ENCODE peak calls at places on chromosomes 16 and 17, in five cellular contexts. I is CD8-positive, alpha-beta T cell; Q is Caco-2; X is stomach; U is WTC11. O is an unnamed sample.

GRCh38 chr16:77946834-77947233 is 75.5 kb upstream of the CLEC3A start:
- DNase-seq in I (no peak), Q (peak), X (no peak), U (no peak), O (no peak)

GRCh38 chr16:87661561-87661960 is 59.3 kb downstream of the JPH3 start:
- DNase-seq in I (peak), Q (peak), X (no peak), U (peak), O (peak)

GRCh38 chr16:12155235-12155634 is 178.7 kb downstream of the SNX29 start:
- DNase-seq in I (no peak), Q (no peak), X (no peak), U (no peak), O (no peak)

GRCh38 chr16:9607512-9608230 is 516.2 kb downstream of the HAPSTR1 start:
- DNase-seq in I (no peak), Q (no peak), X (no peak), U (no peak), O (no peak)

GRCh38 chr16:83887564-83887963 is 11.4 kb upstream of the MLYCD start:
- DNase-seq in I (no peak), Q (no peak), X (no peak), U (no peak), O (no peak)

GRCh38 chr16:6483634-6484033 is 849.0 kb upstream of the RBFOX1 start:
- DNase-seq in I (no peak), Q (no peak), X (no peak), U (no peak), O (peak)

GRCh38 chr16:47644166-47644565 is 183.0 kb downstream of the PHKB start:
- DNase-seq in I (no peak), Q (no peak), X (peak), U (no peak), O (no peak)

GRCh38 chr16:12318661-12319463 is 342.3 kb downstream of the SNX29 start:
- DNase-seq in I (no peak), Q (no peak), X (no peak), U (no peak), O (no peak)

GRCh38 chr17:17837380-17837821 is 615 bp upstream of the SREBF1 start:
- DNase-seq in I (no peak), Q (peak), X (no peak), U (no peak), O (no peak)

GRCh38 chr17:17837966-17838962 is 1.5 kb upstream of the SREBF1 start:
- DNase-seq in I (no peak), Q (peak), X (no peak), U (peak), O (peak)

GRCh38 chr17:17836250-17836817 is 452 bp downstream of the SREBF1 start:
- DNase-seq in I (peak), Q (peak), X (peak), U (peak), O (peak)

GRCh38 chr17:17835415-17836249 is 1.2 kb downstream of the SREBF1 start:
- DNase-seq in I (no peak), Q (no peak), X (no peak), U (no peak), O (no peak)

GRCh38 chr17:17836818-17837379 is at the start of gene SREBF1:
- DNase-seq in I (peak), Q (peak), X (peak), U (peak), O (peak)
- TF ChIP-seq CTCF in I (no peak), Q (no peak), X (no peak), U (no peak), O (no peak)

DNA sequence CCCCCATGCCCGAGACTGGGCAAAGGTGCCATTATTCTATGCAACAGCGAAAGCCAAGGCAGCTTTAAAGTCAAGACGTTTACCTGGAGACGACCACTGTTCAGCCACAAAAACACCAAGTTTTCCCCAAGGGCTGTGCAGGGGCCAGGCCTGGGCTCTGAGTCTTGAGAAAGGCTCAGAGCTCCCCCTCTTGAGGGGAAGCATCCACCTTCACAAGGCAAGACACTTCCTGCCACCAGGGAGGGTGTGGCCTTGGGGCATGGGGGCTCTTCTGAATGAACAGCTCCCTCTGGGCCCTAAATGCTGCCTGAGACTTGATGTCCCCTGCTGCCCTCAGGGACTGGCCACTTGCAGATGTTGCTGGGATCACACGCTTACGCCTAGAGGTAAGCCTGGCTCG is 26.5 kb downstream of the PDIA2 start:
- DNase-seq in I (no peak), Q (no peak), X (no peak), U (no peak), O (no peak)
- TF ChIP-seq CTCF in I (no peak), Q (no peak), X (no peak), U (no peak), O (no peak)

GRCh38 chr17:57327176-57327970 is 71.0 kb downstream of the MSI2 start:
- DNase-seq in I (no peak), Q (no peak), X (no peak), U (no peak), O (no peak)

GRCh38 chr17:57326348-57326747 is 70.0 kb downstream of the MSI2 start:
- DNase-seq in I (no peak), Q (no peak), X (no peak), U (no peak), O (no peak)

GRCh38 chr17:57328109-57328882 is 72.0 kb downstream of the MSI2 start:
- DNase-seq in I (no peak), Q (no peak), X (no peak), U (no peak), O (no peak)

GRCh38 chr17:57324646-57325045 is 68.3 kb downstream of the MSI2 start:
- DNase-seq in I (no peak), Q (no peak), X (no peak), U (no peak), O (no peak)

DNA sequence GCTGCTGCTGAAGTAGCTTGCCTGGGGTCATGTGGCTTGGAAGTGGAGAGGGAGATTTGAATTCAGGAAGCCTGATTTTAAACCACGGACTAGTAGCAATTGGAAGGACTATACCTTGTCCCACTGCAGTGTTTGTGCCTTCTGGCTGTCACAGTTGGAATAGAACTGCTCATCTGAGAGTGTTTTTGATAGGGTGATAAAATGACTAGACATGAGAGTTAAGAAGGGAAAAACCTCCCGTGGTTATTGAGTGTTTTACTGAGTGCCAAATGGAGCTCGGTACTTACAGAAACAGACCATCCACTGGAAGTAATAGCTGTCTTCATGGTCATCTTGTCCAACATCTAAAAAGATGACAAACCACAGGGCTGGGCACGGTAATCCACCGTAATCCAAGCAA is 70.4 kb downstream of the MSI2 start:
- DNase-seq in I (no peak), Q (no peak), X (no peak), U (no peak), O (no peak)
- TF ChIP-seq CTCF in I (no peak), Q (no peak), X (no peak), U (no peak), O (no peak)

DNA sequence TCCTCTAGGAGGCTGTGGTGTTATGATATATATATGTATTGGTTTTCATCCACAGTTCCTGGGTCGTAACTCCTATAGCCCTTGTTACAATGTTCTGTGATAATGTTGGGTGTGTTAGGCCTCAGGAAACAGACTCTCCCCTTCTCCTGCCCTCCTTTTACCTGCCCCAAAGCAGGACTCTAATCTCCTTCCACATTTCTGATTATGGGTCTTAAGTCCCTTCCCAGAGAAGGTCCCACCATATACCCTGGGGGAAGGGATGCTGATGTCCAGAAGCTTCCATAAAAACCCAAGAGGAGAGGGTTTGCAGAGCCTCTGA is 450 bp upstream of the C1QBP start:
- DNase-seq in I (no peak), Q (no peak), X (no peak), U (no peak), O (no peak)
- TF ChIP-seq CTCF in I (peak), Q (no peak), X (peak), U (no peak), O (no peak)

GRCh38 chr17:4947010-4947410 is 1.3 kb downstream of the PFN1 start:
- DNase-seq in I (no peak), Q (no peak), X (no peak), U (no peak), O (no peak)

GRCh38 chr17:4948166-4948996 is at the start of gene PFN1:
- DNase-seq in I (peak), Q (peak), X (peak), U (peak), O (peak)

GRCh38 chr17:4948997-4949320 is 629 bp upstream of the PFN1 start:
- DNase-seq in I (peak), Q (peak), X (peak), U (peak), O (peak)

GRCh38 chr17:4946312-4946976 is 1.9 kb downstream of the PFN1 start:
- DNase-seq in I (no peak), Q (no peak), X (no peak), U (no peak), O (no peak)

DNA sequence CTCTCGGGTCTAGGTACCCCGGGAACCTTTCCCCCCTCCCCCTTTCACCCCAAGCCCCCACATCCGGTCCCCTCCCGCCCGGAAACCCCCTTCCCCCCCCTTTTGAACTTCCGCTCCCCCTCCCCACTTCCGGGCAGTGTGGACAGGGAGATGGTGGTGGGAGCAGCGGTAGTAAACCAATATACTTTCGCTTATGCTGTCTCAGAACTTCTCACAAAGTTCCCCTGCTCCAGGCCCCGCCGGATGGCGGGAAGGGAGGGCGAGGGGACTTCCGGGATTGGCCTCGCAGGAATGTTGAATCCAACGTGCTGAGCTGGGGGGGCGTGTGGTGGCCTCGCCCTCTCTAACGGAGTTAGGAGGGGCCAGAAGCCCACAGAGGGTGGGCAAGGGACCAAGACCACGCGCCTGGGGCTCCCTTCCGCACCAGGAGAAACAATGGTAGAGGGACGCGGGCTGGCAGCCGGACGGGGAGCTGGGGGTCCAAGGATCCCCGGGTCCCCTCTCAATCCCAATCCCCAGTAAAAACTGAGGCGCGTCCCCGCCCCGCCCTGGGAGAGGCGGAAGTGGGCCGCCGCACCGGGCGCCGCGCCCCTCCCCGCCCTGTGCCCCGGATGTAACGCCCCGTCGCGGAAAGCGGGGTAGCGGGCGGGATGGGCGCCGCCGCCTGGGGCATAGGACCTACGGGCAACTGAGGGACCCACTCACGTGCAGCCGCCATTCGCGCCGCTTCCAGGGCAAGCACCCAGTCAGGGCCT is 742 bp downstream of the PFN1 start:
- DNase-seq in I (peak), Q (peak), X (peak), U (peak), O (peak)
- TF ChIP-seq CTCF in I (no peak), Q (no peak), X (no peak), U (no peak), O (no peak)

O was measured in endothelial cell.